ENCODE peak calls at places on chromosomes 1 and 21, in nine cellular contexts. C, J, Q, S, U, B, V, N and T are unnamed samples. For H3K9me3, the result is how much of the 10 kb centered on the place peaks cover.

GRCh38 chr1:246608616-246609376 is 42.5 kb downstream of the CNST start:
- DNase-seq in J (peak), U (peak), C (peak), N (no peak), V (peak), B (no peak), S (no peak), Q (no peak), T (no peak)

GRCh38 chr1:160885080-160885479 is at the start of gene ITLN1:
- DNase-seq in Q (no peak), V (no peak), J (no peak), N (no peak), U (no peak), C (peak), S (no peak), B (no peak), T (no peak)

GRCh38 chr1:53075761-53076163 is 13.7 kb downstream of the PODN start:
- DNase-seq in C (no peak), N (no peak), Q (peak), V (no peak), B (no peak), J (no peak), S (no peak), U (no peak), T (no peak)

GRCh38 chr1:74847720-74848119 is 114.8 kb downstream of the TYW3 start:
- DNase-seq in V (no peak), S (no peak), B (no peak), U (no peak), Q (no peak), N (no peak), J (no peak), C (no peak), T (no peak)

GRCh38 chr1:150072959-150073358 is 5.4 kb downstream of the VPS45 start:
- DNase-seq in J (no peak), S (no peak), V (no peak), B (no peak), C (no peak), N (no peak), Q (no peak), U (peak), T (no peak)

GRCh38 chr1:205690122-205690756 is 9.9 kb upstream of the SLC45A3 start:
- DNase-seq in C (no peak), N (no peak), Q (peak), V (no peak), J (no peak), U (no peak), B (no peak), S (no peak), T (no peak)

GRCh38 chr1:54453509-54453908 is 47.3 kb upstream of the SSBP3 start:
- DNase-seq in N (no peak), B (no peak), C (no peak), J (no peak), Q (no peak), S (no peak), U (no peak), V (no peak), T (no peak)

GRCh38 chr1:181128592-181129497 is 40.3 kb downstream of the IER5 start:
- DNase-seq in B (no peak), C (no peak), U (no peak), S (peak), Q (no peak), J (no peak), V (peak), N (peak), T (no peak)

GRCh38 chr1:10646347-10646861 is 150.0 kb downstream of the CASZ1 start:
- DNase-seq in V (no peak), J (no peak), N (no peak), Q (no peak), U (no peak), C (peak), S (peak), B (no peak), T (no peak)

GRCh38 chr1:190852611-190853010 is 374.9 kb upstream of the BRINP3 start:
- DNase-seq in U (no peak), B (no peak), S (no peak), J (no peak), Q (no peak), V (no peak), C (no peak), N (no peak), T (no peak)

GRCh38 chr1:178612261-178612660 is 99.4 kb downstream of the TEX35 start:
- DNase-seq in U (no peak), C (no peak), S (no peak), J (no peak), V (no peak), Q (no peak), B (no peak), N (no peak), T (no peak)

GRCh38 chr1:107976431-107977215 is 11.6 kb upstream of the VAV3 start:
- DNase-seq in N (no peak), U (no peak), C (no peak), J (no peak), V (no peak), B (no peak), Q (no peak), S (no peak), T (no peak)

GRCh38 chr1:47562799-47563198 is 125.0 kb downstream of the FOXD2 start:
- DNase-seq in Q (peak), C (no peak), U (no peak), B (no peak), N (no peak), J (no peak), V (no peak), S (no peak), T (no peak)

GRCh38 chr1:237383825-237384612 is 342.0 kb downstream of the RYR2 start:
- DNase-seq in J (no peak), B (no peak), C (peak), S (no peak), U (no peak), V (no peak), N (no peak), Q (no peak), T (no peak)

GRCh38 chr1:229254910-229255541 is 15.9 kb upstream of the RAB4A start:
- DNase-seq in B (no peak), V (no peak), S (no peak), J (no peak), Q (no peak), U (peak), C (no peak), N (no peak), T (no peak)

GRCh38 chr1:156873659-156874058 is 13.0 kb downstream of the NTRK1 start:
- DNase-seq in S (no peak), N (no peak), Q (no peak), J (no peak), V (no peak), C (no peak), U (no peak), B (no peak), T (no peak)

GRCh38 chr1:9253706-9254105 is 19.1 kb downstream of the H6PD start:
- DNase-seq in U (no peak), N (no peak), C (no peak), S (no peak), B (no peak), J (no peak), V (no peak), Q (no peak), T (no peak)

GRCh38 chr1:151936653-151937052 is 27.3 kb upstream of the THEM4 start:
- DNase-seq in Q (no peak), S (peak), B (no peak), J (no peak), U (no peak), C (no peak), V (no peak), N (no peak), T (no peak)

GRCh38 chr1:239112536-239112935 is 273.8 kb upstream of the CHRM3 start:
- DNase-seq in B (no peak), U (no peak), S (no peak), C (no peak), N (no peak), J (no peak), Q (no peak), V (no peak), T (no peak)

GRCh38 chr1:57843760-57844159 is 419.9 kb upstream of the DAB1 start:
- DNase-seq in C (no peak), N (no peak), U (no peak), B (no peak), V (no peak), Q (no peak), J (no peak), S (no peak), T (no peak)

GRCh38 chr1:162663589-162664030 is 31.3 kb downstream of the DDR2 start:
- DNase-seq in J (peak), Q (no peak), B (no peak), U (no peak), S (no peak), C (no peak), V (peak), N (no peak), T (no peak)

GRCh38 chr1:11052839-11053757 is 6.1 kb upstream of the MASP2 start:
- DNase-seq in B (no peak), V (no peak), C (no peak), U (no peak), N (no peak), S (peak), Q (no peak), J (no peak), T (no peak)

GRCh38 chr1:199723557-199723956 is 304.0 kb upstream of the NR5A2 start:
- DNase-seq in C (no peak), V (no peak), S (no peak), Q (no peak), J (no peak), N (no peak), U (no peak), B (no peak), T (no peak)

GRCh38 chr1:147545133-147545532 is 3.8 kb downstream of the BCL9 start:
- DNase-seq in N (peak), B (peak), C (peak), S (no peak), V (peak), J (no peak), U (peak), Q (no peak), T (peak)

GRCh38 chr1:204902674-204903073 is 32.0 kb downstream of the NFASC start:
- DNase-seq in S (no peak), Q (no peak), B (no peak), V (no peak), C (no peak), N (no peak), J (no peak), U (no peak), T (no peak)

GRCh38 chr1:77797991-77798390 is 18.5 kb downstream of the MIGA1 start:
- DNase-seq in N (no peak), S (no peak), J (no peak), C (no peak), U (no peak), V (no peak), B (no peak), Q (no peak), T (no peak)

GRCh38 chr1:177998696-177999631 is 29.1 kb upstream of the SEC16B start:
- DNase-seq in V (no peak), Q (no peak), S (no peak), C (no peak), N (no peak), B (no peak), U (no peak), J (no peak), T (no peak)

GRCh38 chr1:154865442-154866256 is 4.4 kb downstream of the KCNN3 start:
- DNase-seq in C (no peak), V (no peak), B (no peak), Q (no peak), U (no peak), N (peak), J (no peak), S (peak), T (no peak)

GRCh38 chr1:89546082-89546889 is 21.7 kb downstream of the LRRC8B start:
- DNase-seq in N (no peak), C (no peak), V (no peak), S (no peak), J (no peak), Q (no peak), U (no peak), B (no peak), T (no peak)

GRCh38 chr21:39842741-39843146 is 24.5 kb upstream of the PCP4 start:
- DNase-seq in U (no peak), N (no peak), Q (no peak), V (no peak), S (no peak), C (no peak), B (no peak), J (no peak), T (no peak)

GRCh38 chr21:39834543-39834942 is 32.7 kb upstream of the PCP4 start:
- DNase-seq in J (no peak), C (no peak), U (no peak), V (no peak), N (no peak), Q (no peak), S (no peak), B (no peak), T (no peak)

GRCh38 chr21:39840373-39841097 is 26.7 kb upstream of the PCP4 start:
- DNase-seq in B (no peak), C (no peak), V (no peak), Q (no peak), U (no peak), S (no peak), J (no peak), N (no peak), T (no peak)

GRCh38 chr21:39843483-39843882 is 23.8 kb upstream of the PCP4 start:
- DNase-seq in C (no peak), B (no peak), J (no peak), V (no peak), N (no peak), U (no peak), S (no peak), Q (no peak), T (no peak)

GRCh38 chr21:39837861-39838359 is 29.3 kb upstream of the PCP4 start:
- DNase-seq in Q (no peak), N (no peak), B (no peak), C (no peak), S (no peak), J (no peak), U (no peak), V (no peak), T (no peak)
- H3K9me3 ChIP-seq in Q (under half), N (under half), B (under half), C (under half), S (under half), J (under half), U (under half), V (under half), T (under half)

DNA sequence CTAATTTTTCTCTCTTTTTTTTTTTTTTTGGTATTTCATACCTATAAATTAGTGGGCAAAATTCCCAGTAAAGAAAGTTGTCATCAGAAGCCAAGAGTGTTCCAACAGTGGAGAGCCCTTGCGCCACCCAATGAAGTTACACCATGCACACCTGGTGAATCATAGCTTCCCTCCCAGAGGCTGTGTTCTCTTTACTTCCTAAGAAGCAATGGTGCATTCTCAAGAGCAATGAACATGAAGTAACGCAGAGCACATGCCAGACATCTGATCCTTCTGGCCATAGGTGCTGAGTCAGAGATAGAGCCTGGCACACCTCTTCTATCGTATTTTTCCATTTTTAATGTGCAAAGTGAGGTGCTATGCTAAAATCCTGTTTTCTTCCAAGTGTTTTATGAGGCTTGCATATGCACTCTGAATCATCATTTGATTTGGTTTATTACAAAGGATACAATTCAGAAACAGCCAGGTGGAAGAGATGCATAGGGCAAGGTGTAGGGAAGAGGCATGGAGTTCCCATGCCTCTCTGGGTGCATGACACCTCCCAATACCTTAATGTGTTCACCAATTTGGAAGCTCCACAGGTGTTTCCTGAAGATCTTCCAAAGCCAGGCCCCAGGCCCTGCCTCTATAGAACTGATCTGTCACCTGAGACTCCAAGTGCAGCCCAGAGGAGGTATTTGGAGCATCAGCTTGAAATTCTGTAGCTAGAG is 408.0 kb downstream of the SIPA1L2 start:
- DNase-seq in B (no peak), Q (no peak), C (no peak), J (no peak), U (no peak), S (no peak), V (no peak), N (no peak), T (no peak)
- H3K9me3 ChIP-seq in B (under half), Q (under half), C (under half), J (under half), U (under half), S (under half), V (under half), N (under half), T (under half)

DNA sequence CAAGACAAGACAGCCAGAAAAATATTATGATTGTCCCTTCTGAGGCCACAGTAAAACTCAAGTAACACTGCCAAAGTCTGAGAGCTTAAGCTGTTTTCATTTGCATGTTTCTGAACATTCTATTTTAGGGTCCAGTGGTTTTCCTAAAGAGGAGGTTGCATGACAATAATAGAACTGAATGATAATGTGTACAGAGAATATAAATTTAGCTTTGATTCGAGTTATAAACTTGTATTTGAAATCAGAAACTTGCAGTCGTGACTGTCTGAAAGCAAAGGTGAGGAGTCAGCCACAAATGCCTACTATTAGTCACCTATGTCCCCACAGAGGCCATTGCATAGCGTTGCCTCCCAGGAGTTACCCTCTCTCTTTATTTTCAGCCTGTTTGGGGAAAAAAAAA is 363.1 kb upstream of the ADGRL2 start:
- DNase-seq in S (no peak), V (no peak), N (no peak), Q (no peak), U (no peak), J (no peak), C (no peak), B (no peak), T (no peak)
- H3K9me3 ChIP-seq in S (under half), V (under half), N (under half), Q (under half), U (under half), J (under half), C (under half), B (under half), T (under half)

GRCh38 chr21:10640446-10640845 is 119.1 kb downstream of the TPTE start:
- DNase-seq in C (no peak), U (no peak), Q (no peak), N (no peak), B (no peak), J (no peak), V (no peak), S (no peak), T (no peak)

GRCh38 chr21:10639123-10639522 is 117.7 kb downstream of the TPTE start:
- DNase-seq in U (no peak), N (no peak), S (no peak), B (no peak), J (no peak), Q (no peak), C (no peak), V (no peak), T (no peak)

GRCh38 chr21:10641107-10641506 is 119.7 kb downstream of the TPTE start:
- DNase-seq in U (no peak), Q (no peak), N (no peak), J (no peak), B (no peak), V (no peak), S (no peak), C (no peak), T (no peak)
- H3K9me3 ChIP-seq in U (half or more), Q (under half), N (under half), J (under half), B (under half), V (under half), S (under half), C (under half), T (under half)

GRCh38 chr1:209190591-209191241 is 392.8 kb upstream of the CAMK1G start:
- DNase-seq in V (peak), U (peak), B (no peak), C (no peak), S (peak), N (no peak), Q (no peak), J (peak), T (no peak)
- H3K9me3 ChIP-seq in V (under half), U (under half), B (under half), C (under half), S (under half), N (under half), Q (under half), J (under half), T (under half)

DNA sequence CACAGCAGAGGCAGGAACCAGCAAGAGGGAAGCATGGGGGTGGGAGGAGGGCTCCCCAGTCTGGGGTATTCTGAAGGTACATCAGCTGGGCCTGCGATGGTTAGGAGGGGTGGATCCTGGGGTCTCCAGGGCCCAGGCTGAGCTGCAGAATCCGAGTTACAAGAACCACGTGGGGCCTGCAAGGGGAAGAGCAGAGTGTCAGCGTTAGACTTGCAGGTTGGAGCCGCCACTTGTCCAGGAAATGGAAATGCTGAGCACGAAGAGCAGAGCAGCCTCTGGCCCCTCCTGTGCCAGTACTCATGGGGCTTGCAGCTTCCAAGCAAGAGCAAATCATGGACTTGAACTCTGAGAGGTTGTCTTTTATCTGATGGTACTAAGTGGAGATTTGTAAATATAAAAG is 47.5 kb upstream of the COL6A1 start:
- DNase-seq in C (no peak), N (no peak), U (no peak), S (no peak), B (no peak), V (no peak), Q (no peak), J (no peak), T (no peak)
- H3K9me3 ChIP-seq in C (under half), N (under half), U (under half), S (under half), B (under half), V (under half), Q (under half), J (under half), T (under half)

DNA sequence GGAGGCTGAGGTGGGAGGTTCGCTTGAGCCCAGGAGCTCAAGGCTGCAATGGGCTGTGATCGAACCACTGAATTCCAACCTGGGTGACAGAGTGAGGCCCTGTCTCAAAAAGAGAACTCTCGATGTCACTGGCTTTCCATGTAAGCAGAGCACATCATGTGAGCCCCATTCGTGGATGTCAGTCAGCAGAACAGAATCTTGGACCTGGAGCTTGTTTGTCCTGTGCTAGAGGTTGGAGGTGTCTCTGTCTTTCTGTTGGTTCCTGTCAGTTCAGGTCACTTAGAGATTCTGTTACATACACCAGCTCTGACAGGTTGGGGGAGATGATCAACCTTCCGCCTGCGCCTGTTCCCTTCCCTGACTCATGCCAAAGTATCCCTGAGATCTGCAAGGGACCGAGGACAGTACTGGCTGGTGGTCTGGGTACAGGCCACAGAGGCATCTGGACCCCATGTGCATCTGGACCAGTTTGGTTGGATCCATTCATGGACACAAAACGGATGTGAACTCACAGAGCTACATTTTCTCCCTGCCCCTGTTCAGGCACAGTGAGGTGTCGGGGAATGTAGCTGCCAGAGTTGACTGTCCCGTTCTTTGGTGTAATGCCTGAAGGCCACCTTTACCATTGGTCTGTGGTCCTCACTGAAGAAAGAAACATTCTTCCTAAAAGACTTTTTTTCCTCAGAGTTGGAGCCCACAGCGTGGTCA is 10.0 kb downstream of the ARF1 start:
- DNase-seq in J (peak), B (no peak), Q (no peak), V (no peak), S (no peak), N (no peak), U (no peak), C (no peak), T (no peak)
- H3K9me3 ChIP-seq in J (under half), B (under half), Q (under half), V (under half), S (under half), N (under half), U (under half), C (under half), T (under half)

GRCh38 chr1:90722874-90723273 is 5.8 kb upstream of the BARHL2 start:
- DNase-seq in Q (no peak), N (no peak), J (no peak), C (no peak), U (no peak), V (no peak), B (no peak), S (no peak), T (no peak)
- H3K9me3 ChIP-seq in Q (under half), N (under half), J (under half), C (under half), U (under half), V (under half), B (under half), S (under half), T (under half)